ENCODE peak calls at places on chromosome 5, in six cellular contexts. One of them, this sample, is unnamed.

GRCh38 chr5:142664067-142664466 is 21.8 kb downstream of the FGF1 start:
- DNase-seq in HFF-Myc: no peak
- DNase-seq in ovary: no peak
- DNase-seq in GM12865: no peak
- DNase-seq in osteocyte: no peak
- DNase-seq in fibroblast of mammary gland: no peak
- DNase-seq in this sample: no peak

GRCh38 chr5:33843579-33843978 is 48.2 kb downstream of the ADAMTS12 start:
- DNase-seq in HFF-Myc: no peak
- DNase-seq in ovary: no peak
- DNase-seq in GM12865: no peak
- DNase-seq in osteocyte: no peak
- DNase-seq in fibroblast of mammary gland: peak; percentile 82
- DNase-seq in this sample: no peak

GRCh38 chr5:96869372-96869641 is 7.0 kb upstream of the ERAP2 start:
- DNase-seq in HFF-Myc: no peak
- DNase-seq in ovary: no peak
- DNase-seq in GM12865: no peak
- DNase-seq in osteocyte: no peak
- DNase-seq in fibroblast of mammary gland: no peak
- DNase-seq in this sample: no peak

GRCh38 chr5:160545832-160546231 is 124.2 kb downstream of the PTTG1 start:
- DNase-seq in HFF-Myc: no peak
- DNase-seq in ovary: no peak
- DNase-seq in GM12865: no peak
- DNase-seq in osteocyte: no peak
- DNase-seq in fibroblast of mammary gland: no peak
- DNase-seq in this sample: no peak

GRCh38 chr5:110096419-110096818 is 406.7 kb downstream of the MAN2A1 start:
- DNase-seq in HFF-Myc: no peak
- DNase-seq in ovary: no peak
- DNase-seq in GM12865: no peak
- DNase-seq in osteocyte: no peak
- DNase-seq in fibroblast of mammary gland: no peak
- DNase-seq in this sample: no peak

GRCh38 chr5:3417376-3417943 is 178.2 kb upstream of the IRX1 start:
- DNase-seq in HFF-Myc: no peak
- DNase-seq in ovary: no peak
- DNase-seq in GM12865: no peak
- DNase-seq in osteocyte: no peak
- DNase-seq in fibroblast of mammary gland: no peak
- DNase-seq in this sample: no peak

GRCh38 chr5:109080896-109081295 is 328.9 kb downstream of the PJA2 start:
- DNase-seq in HFF-Myc: no peak
- DNase-seq in ovary: no peak
- DNase-seq in GM12865: no peak
- DNase-seq in osteocyte: no peak
- DNase-seq in fibroblast of mammary gland: no peak
- DNase-seq in this sample: no peak

GRCh38 chr5:163578652-163579051 is 73.2 kb downstream of the MAT2B start:
- DNase-seq in HFF-Myc: no peak
- DNase-seq in ovary: no peak
- DNase-seq in GM12865: no peak
- DNase-seq in osteocyte: no peak
- DNase-seq in fibroblast of mammary gland: no peak
- DNase-seq in this sample: no peak

GRCh38 chr5:16866220-16866619 is 69.9 kb downstream of the MYO10 start:
- DNase-seq in HFF-Myc: no peak
- DNase-seq in ovary: no peak
- DNase-seq in GM12865: no peak
- DNase-seq in osteocyte: no peak
- DNase-seq in fibroblast of mammary gland: no peak
- DNase-seq in this sample: no peak

GRCh38 chr5:67211926-67212325 is 15.3 kb upstream of the CD180 start:
- DNase-seq in HFF-Myc: no peak
- DNase-seq in ovary: no peak
- DNase-seq in GM12865: no peak
- DNase-seq in osteocyte: peak; percentile 25
- DNase-seq in fibroblast of mammary gland: peak; percentile 82
- DNase-seq in this sample: no peak

GRCh38 chr5:53469946-53470687 is 10.3 kb upstream of the FST start:
- DNase-seq in HFF-Myc: peak; percentile 81
- DNase-seq in ovary: no peak
- DNase-seq in GM12865: no peak
- DNase-seq in osteocyte: no peak
- DNase-seq in fibroblast of mammary gland: no peak
- DNase-seq in this sample: no peak

GRCh38 chr5:147169399-147169798 is 65.4 kb upstream of the STK32A start:
- DNase-seq in HFF-Myc: no peak
- DNase-seq in ovary: no peak
- DNase-seq in GM12865: no peak
- DNase-seq in osteocyte: no peak
- DNase-seq in fibroblast of mammary gland: peak; percentile 85
- DNase-seq in this sample: no peak

GRCh38 chr5:18088020-18088579 is 453.8 kb downstream of the TAF11L14 start:
- DNase-seq in HFF-Myc: no peak
- DNase-seq in ovary: no peak
- DNase-seq in GM12865: no peak
- DNase-seq in osteocyte: no peak
- DNase-seq in fibroblast of mammary gland: no peak
- DNase-seq in this sample: no peak

GRCh38 chr5:116455061-116455460 is 119.6 kb downstream of the SEMA6A start:
- DNase-seq in HFF-Myc: no peak
- DNase-seq in ovary: no peak
- DNase-seq in GM12865: no peak
- DNase-seq in osteocyte: no peak
- DNase-seq in fibroblast of mammary gland: peak; percentile 47
- DNase-seq in this sample: no peak

GRCh38 chr5:177419045-177419444 is 7.4 kb upstream of the GRK6 start:
- DNase-seq in HFF-Myc: no peak
- DNase-seq in ovary: no peak
- DNase-seq in GM12865: no peak
- DNase-seq in osteocyte: no peak
- DNase-seq in fibroblast of mammary gland: peak; percentile 54
- DNase-seq in this sample: no peak

GRCh38 chr5:95662946-95663345 is 16.4 kb downstream of the RFESD start:
- DNase-seq in HFF-Myc: no peak
- DNase-seq in ovary: no peak
- DNase-seq in GM12865: no peak
- DNase-seq in osteocyte: no peak
- DNase-seq in fibroblast of mammary gland: no peak
- DNase-seq in this sample: no peak

GRCh38 chr5:172437445-172438303 is 16.7 kb downstream of the SH3PXD2B start:
- DNase-seq in HFF-Myc: no peak
- DNase-seq in ovary: peak; percentile 73
- DNase-seq in GM12865: no peak
- DNase-seq in osteocyte: no peak
- DNase-seq in fibroblast of mammary gland: peak; percentile 96
- DNase-seq in this sample: no peak

DNA sequence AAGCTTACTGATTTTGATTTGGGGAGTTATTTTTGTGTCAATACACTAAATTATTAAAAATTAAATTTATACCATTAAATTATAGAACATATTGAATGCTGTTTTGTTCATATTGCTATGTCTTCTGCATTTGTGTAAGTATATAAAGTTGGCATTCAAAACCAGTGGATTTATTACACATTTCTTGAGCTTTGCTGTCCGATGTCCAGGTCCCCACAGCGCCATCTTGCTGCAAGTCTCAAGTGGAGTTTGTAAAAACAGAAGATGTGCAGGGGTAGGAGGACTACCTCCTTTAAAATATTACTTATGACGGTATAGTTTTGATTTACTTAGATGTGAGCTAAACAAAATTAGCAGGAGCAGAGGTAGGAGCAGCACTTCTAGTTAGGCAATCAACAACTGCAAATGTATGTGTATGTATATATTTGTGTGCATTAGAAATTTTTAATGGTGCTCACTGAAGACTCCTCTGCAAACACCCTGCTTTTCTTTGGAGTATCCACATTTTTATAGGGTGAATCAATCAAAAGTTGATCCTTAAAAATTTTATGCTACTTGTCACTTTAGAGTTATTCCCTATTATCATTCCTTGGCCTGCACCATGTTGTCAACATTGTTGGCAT is 37.4 kb downstream of the CPEB4 start:
- DNase-seq in HFF-Myc: no peak
- DNase-seq in ovary: no peak
- DNase-seq in GM12865: peak; percentile 72
- DNase-seq in osteocyte: no peak
- DNase-seq in fibroblast of mammary gland: peak; percentile 64
- DNase-seq in this sample: no peak
- TF ChIP-seq CTCF in HFF-Myc: peak; percentile 63
- TF ChIP-seq CTCF in ovary: no peak
- TF ChIP-seq CTCF in GM12865: peak; percentile 48
- TF ChIP-seq CTCF in osteocyte: peak; percentile 64
- TF ChIP-seq CTCF in fibroblast of mammary gland: peak; percentile 75
- TF ChIP-seq CTCF in this sample: peak; percentile 40

GRCh38 chr5:73437126-73438047 is 11.2 kb downstream of the FOXD1 start:
- DNase-seq in HFF-Myc: no peak
- DNase-seq in ovary: no peak
- DNase-seq in GM12865: no peak
- DNase-seq in osteocyte: peak; percentile 90
- DNase-seq in fibroblast of mammary gland: no peak
- DNase-seq in this sample: no peak
- TF ChIP-seq CTCF in HFF-Myc: peak; percentile 28
- TF ChIP-seq CTCF in ovary: no peak
- TF ChIP-seq CTCF in GM12865: peak; percentile 27
- TF ChIP-seq CTCF in osteocyte: peak; percentile 77
- TF ChIP-seq CTCF in fibroblast of mammary gland: no peak
- TF ChIP-seq CTCF in this sample: peak; percentile 46

DNA sequence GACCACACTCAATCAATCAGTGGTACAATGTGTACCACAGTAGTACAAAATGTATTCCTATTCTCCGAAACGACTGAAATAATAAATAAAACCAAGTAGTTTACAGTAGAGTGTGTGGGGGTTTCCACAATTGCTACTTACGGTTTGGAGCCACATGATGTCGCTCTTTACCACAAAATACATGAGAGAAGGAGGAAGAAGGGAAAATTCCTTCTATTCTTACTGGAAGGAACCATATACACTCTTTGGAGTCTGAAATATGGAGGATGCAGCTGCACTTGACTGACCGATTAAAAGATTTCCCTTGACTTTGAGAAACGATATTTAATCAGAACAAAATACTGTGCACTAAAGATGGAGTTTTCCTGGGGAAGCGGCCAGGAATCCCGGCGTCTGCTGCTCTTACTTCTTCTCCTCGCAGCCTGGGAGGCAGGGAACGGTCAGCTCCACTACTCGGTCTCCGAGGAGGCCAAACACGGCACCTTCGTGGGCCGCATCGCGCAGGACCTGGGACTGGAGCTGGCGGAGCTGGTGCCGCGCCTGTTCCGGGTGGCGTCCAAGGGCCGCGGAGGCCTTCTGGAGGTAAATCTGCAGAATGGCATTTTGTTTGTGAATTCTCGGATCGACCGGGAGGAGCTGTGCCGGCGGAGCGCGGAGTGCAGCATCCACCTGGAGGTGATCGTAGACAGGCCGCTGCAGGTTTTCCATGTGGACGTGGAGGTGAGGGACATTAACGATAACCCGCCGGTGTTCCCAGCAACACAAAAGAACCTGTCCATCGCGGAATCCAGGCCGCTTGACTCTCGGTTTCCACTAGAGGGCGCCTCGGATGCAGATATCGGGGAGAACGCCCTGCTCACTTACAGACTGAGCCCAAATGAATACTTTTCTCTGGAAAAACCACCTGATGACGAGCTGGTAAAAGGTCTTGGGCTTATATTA is at the start of gene PCDHA4:
- DNase-seq in HFF-Myc: no peak
- DNase-seq in ovary: peak; percentile 55
- DNase-seq in GM12865: no peak
- DNase-seq in osteocyte: peak; percentile 91
- DNase-seq in fibroblast of mammary gland: peak; percentile 13
- DNase-seq in this sample: no peak
- TF ChIP-seq CTCF in HFF-Myc: peak; percentile 48
- TF ChIP-seq CTCF in ovary: no peak
- TF ChIP-seq CTCF in GM12865: no peak
- TF ChIP-seq CTCF in osteocyte: peak; percentile 73
- TF ChIP-seq CTCF in fibroblast of mammary gland: peak; percentile 38
- TF ChIP-seq CTCF in this sample: no peak

DNA sequence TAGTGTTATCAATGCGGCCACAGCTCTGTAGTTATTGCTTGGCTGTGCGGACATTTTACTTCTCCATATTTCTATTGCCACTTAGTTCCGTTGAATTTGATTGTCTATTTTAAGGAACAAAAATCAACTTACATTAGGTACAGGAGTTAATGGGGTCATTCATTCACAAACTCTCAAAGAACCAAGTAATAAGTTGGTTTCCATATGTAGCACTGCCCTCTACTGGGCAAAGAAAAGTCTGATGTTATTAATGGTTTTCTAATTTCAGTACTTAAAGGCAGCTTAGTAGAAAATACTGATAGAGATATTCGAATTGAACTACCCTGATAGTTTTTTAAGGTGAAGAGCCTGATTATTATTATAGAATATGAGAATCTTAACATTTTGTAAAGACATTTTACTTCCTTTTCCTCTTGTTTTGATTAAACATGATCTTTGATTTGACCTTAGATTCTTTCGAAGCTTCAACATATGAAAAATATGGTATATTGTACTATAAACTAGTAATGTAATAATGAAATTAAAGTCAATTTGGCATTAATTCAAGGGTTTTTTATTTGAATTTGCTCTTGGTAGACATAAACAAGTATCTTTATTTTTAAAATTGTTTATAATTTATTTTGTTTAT is 119.5 kb upstream of the CTNND2 start:
- DNase-seq in HFF-Myc: peak; percentile 3
- DNase-seq in ovary: no peak
- DNase-seq in GM12865: peak; percentile 38
- DNase-seq in osteocyte: no peak
- DNase-seq in fibroblast of mammary gland: peak; percentile 45
- DNase-seq in this sample: no peak
- TF ChIP-seq CTCF in HFF-Myc: peak; percentile 38
- TF ChIP-seq CTCF in ovary: no peak
- TF ChIP-seq CTCF in GM12865: peak; percentile 46
- TF ChIP-seq CTCF in osteocyte: peak; percentile 73
- TF ChIP-seq CTCF in fibroblast of mammary gland: peak; percentile 56
- TF ChIP-seq CTCF in this sample: no peak

GRCh38 chr5:72320022-72320898 is at the start of the genes MRPS27 and PTCD2:
- DNase-seq in HFF-Myc: peak; percentile 95
- DNase-seq in ovary: peak; percentile 95
- DNase-seq in GM12865: peak; percentile 100
- DNase-seq in osteocyte: peak; percentile 98
- DNase-seq in fibroblast of mammary gland: peak; percentile 99
- DNase-seq in this sample: peak; percentile 98
- TF ChIP-seq CTCF in HFF-Myc: no peak
- TF ChIP-seq CTCF in ovary: no peak
- TF ChIP-seq CTCF in GM12865: peak; percentile 25
- TF ChIP-seq CTCF in osteocyte: peak; percentile 21
- TF ChIP-seq CTCF in fibroblast of mammary gland: peak; percentile 11
- TF ChIP-seq CTCF in this sample: peak; percentile 7

GRCh38 chr5:174698156-174698555 is 26.2 kb upstream of the MSX2 start:
- DNase-seq in HFF-Myc: no peak
- DNase-seq in ovary: no peak
- DNase-seq in GM12865: no peak
- DNase-seq in osteocyte: no peak
- DNase-seq in fibroblast of mammary gland: no peak
- DNase-seq in this sample: no peak
- TF ChIP-seq CTCF in HFF-Myc: no peak
- TF ChIP-seq CTCF in ovary: no peak
- TF ChIP-seq CTCF in GM12865: no peak
- TF ChIP-seq CTCF in osteocyte: no peak
- TF ChIP-seq CTCF in fibroblast of mammary gland: no peak
- TF ChIP-seq CTCF in this sample: no peak